ENCODE peak calls at places on chromosomes 7 and 10, in five cellular contexts. One of them, this sample, is unnamed.

GRCh38 chr10:104518891-104519290 is 122.2 kb upstream of the SORCS3 start:
- DNase-seq in AG09309: no peak
- DNase-seq in CD8-positive, alpha-beta memory T cell: no peak
- DNase-seq in vagina: no peak
- DNase-seq in neural progenitor cell: no peak
- DNase-seq in this sample: no peak

GRCh38 chr7:85719981-85720963 is 533.4 kb upstream of the SEMA3D start:
- DNase-seq in AG09309: peak; percentile 49
- DNase-seq in CD8-positive, alpha-beta memory T cell: no peak
- DNase-seq in vagina: no peak
- DNase-seq in neural progenitor cell: no peak
- DNase-seq in this sample: peak; percentile 55

GRCh38 chr10:120253131-120253530 is 203.9 kb upstream of the PLPP4 start:
- DNase-seq in AG09309: no peak
- DNase-seq in CD8-positive, alpha-beta memory T cell: no peak
- DNase-seq in vagina: no peak
- DNase-seq in neural progenitor cell: no peak
- DNase-seq in this sample: no peak

GRCh38 chr7:131015131-131015954 is 281.3 kb upstream of the KLF14 start:
- DNase-seq in AG09309: no peak
- DNase-seq in CD8-positive, alpha-beta memory T cell: no peak
- DNase-seq in vagina: no peak
- DNase-seq in neural progenitor cell: no peak
- DNase-seq in this sample: no peak

GRCh38 chr10:132101529-132101928 is 35.8 kb downstream of the JAKMIP3 start:
- DNase-seq in AG09309: no peak
- DNase-seq in CD8-positive, alpha-beta memory T cell: no peak
- DNase-seq in vagina: no peak
- DNase-seq in neural progenitor cell: no peak
- DNase-seq in this sample: no peak

GRCh38 chr7:55539380-55539779 is 32.9 kb downstream of the VOPP1 start:
- DNase-seq in AG09309: no peak
- DNase-seq in CD8-positive, alpha-beta memory T cell: no peak
- DNase-seq in vagina: no peak
- DNase-seq in neural progenitor cell: peak; percentile 29
- DNase-seq in this sample: no peak

GRCh38 chr7:22214000-22214399 is 143.0 kb downstream of the RAPGEF5 start:
- DNase-seq in AG09309: no peak
- DNase-seq in CD8-positive, alpha-beta memory T cell: no peak
- DNase-seq in vagina: no peak
- DNase-seq in neural progenitor cell: no peak
- DNase-seq in this sample: no peak

GRCh38 chr10:132135398-132135872 is 51.3 kb upstream of the DPYSL4 start:
- DNase-seq in AG09309: no peak
- DNase-seq in CD8-positive, alpha-beta memory T cell: peak; percentile 44
- DNase-seq in vagina: no peak
- DNase-seq in neural progenitor cell: no peak
- DNase-seq in this sample: no peak

GRCh38 chr7:155750255-155751125 is 61.8 kb downstream of the SHH start:
- DNase-seq in AG09309: no peak
- DNase-seq in CD8-positive, alpha-beta memory T cell: no peak
- DNase-seq in vagina: no peak
- DNase-seq in neural progenitor cell: no peak
- DNase-seq in this sample: no peak

GRCh38 chr10:75398238-75398629 is 3.3 kb downstream of the ZNF503 start:
- DNase-seq in AG09309: no peak
- DNase-seq in CD8-positive, alpha-beta memory T cell: no peak
- DNase-seq in vagina: no peak
- DNase-seq in neural progenitor cell: no peak
- DNase-seq in this sample: no peak

GRCh38 chr7:42070068-42070467 is 166.9 kb downstream of the GLI3 start:
- DNase-seq in AG09309: no peak
- DNase-seq in CD8-positive, alpha-beta memory T cell: no peak
- DNase-seq in vagina: no peak
- DNase-seq in neural progenitor cell: no peak
- DNase-seq in this sample: peak; percentile 49

GRCh38 chr10:98332623-98333269 is 64.8 kb upstream of the LOXL4 start:
- DNase-seq in AG09309: no peak
- DNase-seq in CD8-positive, alpha-beta memory T cell: no peak
- DNase-seq in vagina: no peak
- DNase-seq in neural progenitor cell: no peak
- DNase-seq in this sample: no peak

GRCh38 chr7:136036336-136036735 is 59.2 kb upstream of the MTPN start:
- DNase-seq in AG09309: no peak
- DNase-seq in CD8-positive, alpha-beta memory T cell: no peak
- DNase-seq in vagina: no peak
- DNase-seq in neural progenitor cell: no peak
- DNase-seq in this sample: no peak

GRCh38 chr10:76711374-76711997 is 926.1 kb downstream of the KCNMA1 start:
- DNase-seq in AG09309: no peak
- DNase-seq in CD8-positive, alpha-beta memory T cell: no peak
- DNase-seq in vagina: no peak
- DNase-seq in neural progenitor cell: peak; percentile 3
- DNase-seq in this sample: no peak

GRCh38 chr10:7027913-7028808 is 382.7 kb downstream of the SFMBT2 start:
- DNase-seq in AG09309: no peak
- DNase-seq in CD8-positive, alpha-beta memory T cell: no peak
- DNase-seq in vagina: no peak
- DNase-seq in neural progenitor cell: no peak
- DNase-seq in this sample: peak; percentile 40

GRCh38 chr7:99201027-99201426 is 6.9 kb downstream of the KPNA7 start:
- DNase-seq in AG09309: peak; percentile 54
- DNase-seq in CD8-positive, alpha-beta memory T cell: no peak
- DNase-seq in vagina: no peak
- DNase-seq in neural progenitor cell: no peak
- DNase-seq in this sample: peak; percentile 33

GRCh38 chr7:127056202-127056601 is 196.5 kb downstream of the GRM8 start:
- DNase-seq in AG09309: no peak
- DNase-seq in CD8-positive, alpha-beta memory T cell: no peak
- DNase-seq in vagina: no peak
- DNase-seq in neural progenitor cell: no peak
- DNase-seq in this sample: no peak

GRCh38 chr7:27277628-27278027 is 35.0 kb downstream of the EVX1 start:
- DNase-seq in AG09309: no peak
- DNase-seq in CD8-positive, alpha-beta memory T cell: no peak
- DNase-seq in vagina: no peak
- DNase-seq in neural progenitor cell: no peak
- DNase-seq in this sample: peak; percentile 10

GRCh38 chr10:100745882-100746412 is 565 bp downstream of the PAX2 start:
- DNase-seq in AG09309: no peak
- DNase-seq in CD8-positive, alpha-beta memory T cell: no peak
- DNase-seq in vagina: no peak
- DNase-seq in neural progenitor cell: peak; percentile 79
- DNase-seq in this sample: no peak

GRCh38 chr10:100746413-100746931 is 1.1 kb downstream of the PAX2 start:
- DNase-seq in AG09309: no peak
- DNase-seq in CD8-positive, alpha-beta memory T cell: no peak
- DNase-seq in vagina: no peak
- DNase-seq in neural progenitor cell: no peak
- DNase-seq in this sample: no peak

GRCh38 chr10:100744136-100744979 is 1.0 kb upstream of the PAX2 start:
- DNase-seq in AG09309: no peak
- DNase-seq in CD8-positive, alpha-beta memory T cell: no peak
- DNase-seq in vagina: no peak
- DNase-seq in neural progenitor cell: peak; percentile 63
- DNase-seq in this sample: no peak

GRCh38 chr10:100743626-100744135 is 1.7 kb upstream of the PAX2 start:
- DNase-seq in AG09309: no peak
- DNase-seq in CD8-positive, alpha-beta memory T cell: no peak
- DNase-seq in vagina: no peak
- DNase-seq in neural progenitor cell: peak; percentile 81
- DNase-seq in this sample: no peak

DNA sequence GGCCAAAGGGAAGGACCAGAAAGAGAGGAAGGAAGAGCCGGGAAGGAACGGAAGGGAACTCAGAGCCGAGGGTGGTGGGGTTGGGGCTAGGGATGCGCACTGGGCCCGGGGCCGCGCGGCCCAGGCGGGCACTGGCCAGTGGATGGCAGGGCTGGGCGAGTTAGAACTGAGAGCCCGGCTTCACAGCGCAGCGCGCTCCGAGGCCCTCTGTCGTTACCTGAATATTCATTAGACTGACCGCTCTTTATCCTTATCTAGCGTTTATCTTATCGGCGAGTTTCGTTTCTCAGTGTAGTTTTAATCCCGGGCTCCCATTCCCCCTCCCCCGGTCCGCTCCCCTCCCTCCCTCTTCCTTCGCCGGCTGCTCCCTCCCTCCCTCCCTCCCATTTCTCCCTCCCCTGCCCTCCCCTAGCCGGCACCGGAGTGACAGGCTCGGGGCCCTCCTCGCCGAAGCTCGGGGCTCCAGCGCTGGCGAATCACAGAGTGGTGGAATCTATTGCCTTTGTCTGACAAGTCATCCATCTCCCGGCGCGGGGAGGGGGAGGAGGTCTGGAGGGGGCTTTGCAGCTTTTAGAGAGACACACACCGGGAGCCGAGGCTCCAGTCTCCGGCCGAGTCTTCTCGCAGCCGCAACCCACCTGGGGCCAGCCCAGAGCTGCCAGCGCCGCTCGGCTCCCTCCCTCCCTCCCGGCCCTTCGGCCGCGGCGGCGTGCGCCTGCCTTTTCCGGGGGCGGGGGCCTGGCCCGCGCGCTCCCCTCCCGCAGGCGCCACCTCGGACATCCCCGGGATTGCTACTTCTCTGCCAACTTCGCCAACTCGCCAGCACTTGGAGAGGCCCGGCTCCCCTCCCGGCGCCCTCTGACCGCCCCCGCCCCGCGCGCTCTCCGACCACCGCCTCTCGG is at the start of gene PAX2:
- DNase-seq in AG09309: no peak
- DNase-seq in CD8-positive, alpha-beta memory T cell: no peak
- DNase-seq in vagina: no peak
- DNase-seq in neural progenitor cell: peak; percentile 90
- DNase-seq in this sample: no peak
- H3K4me3 ChIP-seq in AG09309: peak within 1 kb of the TSS; percentile 23
- H3K4me3 ChIP-seq in CD8-positive, alpha-beta memory T cell: no peak within 1 kb of the TSS
- H3K4me3 ChIP-seq in vagina: peak within 1 kb of the TSS; percentile 5
- H3K4me3 ChIP-seq in neural progenitor cell: peak within 1 kb of the TSS; percentile 51
- H3K4me3 ChIP-seq in this sample: peak within 1 kb of the TSS; percentile 25

GRCh38 chr7:151273646-151274375 is 25.3 kb upstream of the SMARCD3 start:
- DNase-seq in AG09309: no peak
- DNase-seq in CD8-positive, alpha-beta memory T cell: no peak
- DNase-seq in vagina: no peak
- DNase-seq in neural progenitor cell: no peak
- DNase-seq in this sample: no peak

GRCh38 chr7:151272877-151273276 is 24.4 kb upstream of the SMARCD3 start:
- DNase-seq in AG09309: no peak
- DNase-seq in CD8-positive, alpha-beta memory T cell: no peak
- DNase-seq in vagina: no peak
- DNase-seq in neural progenitor cell: no peak
- DNase-seq in this sample: no peak

GRCh38 chr7:151274936-151275812 is 26.7 kb upstream of the SMARCD3 start:
- DNase-seq in AG09309: no peak
- DNase-seq in CD8-positive, alpha-beta memory T cell: no peak
- DNase-seq in vagina: no peak
- DNase-seq in neural progenitor cell: no peak
- DNase-seq in this sample: no peak

GRCh38 chr7:151275813-151276577 is 27.5 kb upstream of the SMARCD3 start:
- DNase-seq in AG09309: no peak
- DNase-seq in CD8-positive, alpha-beta memory T cell: peak; percentile 64
- DNase-seq in vagina: no peak
- DNase-seq in neural progenitor cell: no peak
- DNase-seq in this sample: no peak

GRCh38 chr7:151274376-151274760 is 25.9 kb upstream of the SMARCD3 start:
- DNase-seq in AG09309: no peak
- DNase-seq in CD8-positive, alpha-beta memory T cell: no peak
- DNase-seq in vagina: no peak
- DNase-seq in neural progenitor cell: no peak
- DNase-seq in this sample: no peak
- H3K4me3 ChIP-seq in AG09309: no peak overlapping the region
- H3K4me3 ChIP-seq in CD8-positive, alpha-beta memory T cell: no peak overlapping the region
- H3K4me3 ChIP-seq in vagina: no peak overlapping the region
- H3K4me3 ChIP-seq in neural progenitor cell: no peak overlapping the region
- H3K4me3 ChIP-seq in this sample: no peak overlapping the region

GRCh38 chr7:44240983-44241510 is 40.3 kb downstream of the YKT6 start:
- DNase-seq in AG09309: peak; percentile 46
- DNase-seq in CD8-positive, alpha-beta memory T cell: peak; percentile 66
- DNase-seq in vagina: no peak
- DNase-seq in neural progenitor cell: peak; percentile 91
- DNase-seq in this sample: peak; percentile 38

GRCh38 chr7:44239361-44239760 is 38.6 kb downstream of the YKT6 start:
- DNase-seq in AG09309: no peak
- DNase-seq in CD8-positive, alpha-beta memory T cell: no peak
- DNase-seq in vagina: no peak
- DNase-seq in neural progenitor cell: no peak
- DNase-seq in this sample: no peak

GRCh38 chr7:44244282-44244681 is 43.5 kb downstream of the YKT6 start:
- DNase-seq in AG09309: no peak
- DNase-seq in CD8-positive, alpha-beta memory T cell: no peak
- DNase-seq in vagina: no peak
- DNase-seq in neural progenitor cell: peak; percentile 68
- DNase-seq in this sample: no peak

GRCh38 chr7:44240376-44240775 is 39.6 kb downstream of the YKT6 start:
- DNase-seq in AG09309: no peak
- DNase-seq in CD8-positive, alpha-beta memory T cell: no peak
- DNase-seq in vagina: no peak
- DNase-seq in neural progenitor cell: no peak
- DNase-seq in this sample: no peak

DNA sequence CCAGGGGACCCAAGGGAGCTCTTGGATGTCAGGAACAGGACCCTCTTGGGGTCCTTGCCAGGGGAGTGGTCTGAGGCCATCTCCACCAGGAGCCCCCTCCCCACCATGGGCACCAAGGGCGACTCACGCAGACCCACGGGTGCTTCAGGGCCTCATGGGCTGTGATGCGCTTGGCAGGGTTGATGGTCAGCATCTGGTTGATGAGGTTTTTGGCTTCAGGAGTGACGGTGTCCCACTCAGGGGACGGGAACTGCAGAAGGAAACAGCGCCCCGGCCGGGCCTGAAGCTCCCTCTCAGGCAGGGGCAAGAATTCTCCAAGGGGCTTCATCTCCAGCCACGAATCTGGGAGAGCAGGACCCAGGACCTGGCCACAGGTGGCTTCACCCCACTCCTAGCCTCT is 41.3 kb downstream of the YKT6 start:
- DNase-seq in AG09309: no peak
- DNase-seq in CD8-positive, alpha-beta memory T cell: no peak
- DNase-seq in vagina: no peak
- DNase-seq in neural progenitor cell: no peak
- DNase-seq in this sample: no peak
- H3K4me3 ChIP-seq in AG09309: no peak overlapping the region
- H3K4me3 ChIP-seq in CD8-positive, alpha-beta memory T cell: no peak overlapping the region
- H3K4me3 ChIP-seq in vagina: no peak overlapping the region
- H3K4me3 ChIP-seq in neural progenitor cell: no peak overlapping the region
- H3K4me3 ChIP-seq in this sample: no peak overlapping the region

GRCh38 chr7:18503068-18503859 is 7.7 kb downstream of the HDAC9 start:
- DNase-seq in AG09309: no peak
- DNase-seq in CD8-positive, alpha-beta memory T cell: no peak
- DNase-seq in vagina: no peak
- DNase-seq in neural progenitor cell: no peak
- DNase-seq in this sample: no peak

GRCh38 chr7:18504965-18505364 is 9.4 kb downstream of the HDAC9 start:
- DNase-seq in AG09309: no peak
- DNase-seq in CD8-positive, alpha-beta memory T cell: no peak
- DNase-seq in vagina: no peak
- DNase-seq in neural progenitor cell: peak; percentile 31
- DNase-seq in this sample: no peak

GRCh38 chr7:18508441-18509427 is 13.2 kb downstream of the HDAC9 start:
- DNase-seq in AG09309: peak; percentile 78
- DNase-seq in CD8-positive, alpha-beta memory T cell: no peak
- DNase-seq in vagina: no peak
- DNase-seq in neural progenitor cell: peak; percentile 21
- DNase-seq in this sample: peak; percentile 85

GRCh38 chr7:18509491-18509890 is 13.9 kb downstream of the HDAC9 start:
- DNase-seq in AG09309: no peak
- DNase-seq in CD8-positive, alpha-beta memory T cell: no peak
- DNase-seq in vagina: no peak
- DNase-seq in neural progenitor cell: no peak
- DNase-seq in this sample: no peak

GRCh38 chr7:18505870-18506460 is 10.4 kb downstream of the HDAC9 start:
- DNase-seq in AG09309: no peak
- DNase-seq in CD8-positive, alpha-beta memory T cell: no peak
- DNase-seq in vagina: no peak
- DNase-seq in neural progenitor cell: no peak
- DNase-seq in this sample: no peak
- H3K4me3 ChIP-seq in AG09309: no peak overlapping the region
- H3K4me3 ChIP-seq in CD8-positive, alpha-beta memory T cell: no peak overlapping the region
- H3K4me3 ChIP-seq in vagina: no peak overlapping the region
- H3K4me3 ChIP-seq in neural progenitor cell: no peak overlapping the region
- H3K4me3 ChIP-seq in this sample: no peak overlapping the region